ENCODE peak calls at places on chromosomes 7 and 10, in nine cellular contexts. Y, O, S, P, T, W, H, X and J are unnamed samples.

GRCh38 chr10:12062754-12063482 is 5.8 kb upstream of the DHTKD1 start:
- DNase-seq in O (no peak), T (no peak), X (no peak), S (no peak), P (no peak), Y (no peak), H (no peak), W (no peak), J (no peak)

GRCh38 chr10:121753726-121754476 is 155.7 kb upstream of the FGFR2 start:
- DNase-seq in O (no peak), W (peak; percentile 33), P (no peak), X (no peak), H (no peak), S (no peak), Y (peak; percentile 87), T (no peak), J (peak; percentile 84)

GRCh38 chr10:17607603-17608332 is 9.4 kb downstream of the HACD1 start:
- DNase-seq in S (no peak), Y (peak; percentile 47), T (no peak), O (no peak), W (peak; percentile 38), X (no peak), H (no peak), P (no peak), J (peak; percentile 63)

GRCh38 chr7:106522691-106523090 is 138.3 kb downstream of the CCDC71L start:
- DNase-seq in S (no peak), Y (no peak), O (no peak), T (no peak), P (no peak), X (no peak), H (no peak), W (peak; percentile 9), J (no peak)

GRCh38 chr10:52228556-52228955 is 85.5 kb upstream of the DKK1 start:
- DNase-seq in S (no peak), W (no peak), T (no peak), H (no peak), O (no peak), Y (no peak), P (no peak), X (no peak), J (no peak)

GRCh38 chr7:116630932-116631449 is 41.0 kb upstream of the MET start:
- DNase-seq in W (peak; percentile 49), H (peak; percentile 84), Y (peak; percentile 94), P (no peak), X (no peak), T (no peak), O (no peak), S (peak; percentile 93), J (peak; percentile 90)

GRCh38 chr10:16789765-16790164 is 27.5 kb downstream of the RSU1 start:
- DNase-seq in X (no peak), T (no peak), W (no peak), Y (no peak), S (no peak), H (no peak), P (no peak), O (no peak), J (no peak)

GRCh38 chr7:50851451-50851850 is 68.8 kb upstream of the GRB10 start:
- DNase-seq in Y (peak; percentile 83), X (no peak), S (peak; percentile 56), H (no peak), T (no peak), W (no peak), P (no peak), O (no peak), J (peak; percentile 17)

GRCh38 chr10:31318382-31318853 is 598 bp upstream of the ZEB1 start:
- DNase-seq in T (peak; percentile 45), W (peak; percentile 60), P (no peak), Y (peak; percentile 84), X (peak; percentile 55), O (no peak), S (peak; percentile 93), H (peak; percentile 59), J (no peak)

GRCh38 chr10:101018600-101019439 is 12.1 kb downstream of the PDZD7 start:
- DNase-seq in Y (peak; percentile 70), W (no peak), X (peak; percentile 69), O (no peak), S (peak; percentile 95), P (peak; percentile 47), T (peak; percentile 60), H (peak; percentile 86), J (peak; percentile 81)